ENCODE peak calls at places on chromosomes 3 and 15, in five cellular contexts. D is activated naive CD8-positive, alpha-beta T cell treated with anti-CD3 and anti-CD28 coated beads, Interleukin-2, amount 50 U/mL, for 24 hours; B is memory B cell; Y is SJSA1; J is stimulated activated CD8-positive, alpha-beta memory T cell treated with anti-CD3 and anti-CD28 coated beads, Interleukin-4, amount 100 ng/mL, for 4 hours. Z is an unnamed sample.

GRCh38 chr15:80556694-80557367 is 138.3 kb upstream of the ABHD17C start:
- DNase-seq in D (no peak), B (no peak), Y (no peak), J (no peak), Z (no peak)

GRCh38 chr3:16101295-16102186 is 72.9 kb upstream of the GALNT15 start:
- DNase-seq in D (no peak), B (no peak), Y (no peak), J (no peak), Z (no peak)

GRCh38 chr3:190381356-190381940 is 6.5 kb upstream of the CLDN16 start:
- DNase-seq in D (no peak), B (no peak), Y (no peak), J (no peak), Z (no peak)

GRCh38 chr15:65263313-65263712 is 23.4 kb downstream of the PARP16 start:
- DNase-seq in D (no peak), B (no peak), Y (no peak), J (no peak), Z (no peak)

GRCh38 chr15:88113909-88114308 is 142.6 kb downstream of the NTRK3 start:
- DNase-seq in D (no peak), B (no peak), Y (peak), J (no peak), Z (no peak)

GRCh38 chr15:27989838-27990237 is 109.3 kb downstream of the OCA2 start:
- DNase-seq in D (no peak), B (no peak), Y (no peak), J (no peak), Z (no peak)

GRCh38 chr3:64270143-64270542 is 44.9 kb upstream of the PRICKLE2 start:
- DNase-seq in D (no peak), B (no peak), Y (no peak), J (no peak), Z (no peak)

GRCh38 chr3:6250167-6250566 is 610.7 kb upstream of the GRM7 start:
- DNase-seq in D (no peak), B (peak), Y (no peak), J (no peak), Z (no peak)

GRCh38 chr15:87686308-87686707 is 570.2 kb downstream of the NTRK3 start:
- DNase-seq in D (no peak), B (no peak), Y (no peak), J (no peak), Z (no peak)

GRCh38 chr15:69074011-69074842 is 59.7 kb downstream of the NOX5 start:
- DNase-seq in D (no peak), B (no peak), Y (peak), J (no peak), Z (no peak)

GRCh38 chr15:48500595-48500994 is 144.9 kb downstream of the FBN1 start:
- DNase-seq in D (no peak), B (no peak), Y (no peak), J (no peak), Z (no peak)

GRCh38 chr15:100002091-100002620 is 268.9 kb upstream of the LYSMD4 start:
- DNase-seq in D (no peak), B (no peak), Y (no peak), J (no peak), Z (no peak)

GRCh38 chr3:33299395-33300081 is 22.3 kb downstream of the FBXL2 start:
- DNase-seq in D (no peak), B (no peak), Y (no peak), J (no peak), Z (no peak)

GRCh38 chr15:63792584-63792983 is 41.2 kb downstream of the HERC1 start:
- DNase-seq in D (no peak), B (no peak), Y (no peak), J (no peak), Z (no peak)

GRCh38 chr3:58585994-58586393 is 8.8 kb upstream of the FAM107A start:
- DNase-seq in D (no peak), B (no peak), Y (no peak), J (no peak), Z (no peak)

GRCh38 chr3:47613723-47614122 is 35.1 kb upstream of the CSPG5 start:
- DNase-seq in D (no peak), B (no peak), Y (no peak), J (no peak), Z (no peak)

GRCh38 chr3:140203510-140203909 is 268.5 kb downstream of the CLSTN2 start:
- DNase-seq in D (no peak), B (no peak), Y (no peak), J (no peak), Z (no peak)

GRCh38 chr15:73773428-73773827 is 20.3 kb upstream of the INSYN1 start:
- DNase-seq in D (no peak), B (no peak), Y (no peak), J (no peak), Z (no peak)

GRCh38 chr3:158430968-158431367 is 140.0 kb upstream of the MLF1 start:
- DNase-seq in D (no peak), B (no peak), Y (no peak), J (no peak), Z (no peak)

GRCh38 chr3:60351481-60351880 is 899.8 kb downstream of the FHIT start:
- DNase-seq in D (no peak), B (no peak), Y (no peak), J (no peak), Z (no peak)

GRCh38 chr3:21020043-21020442 is 731.0 kb downstream of the ZNF385D start:
- DNase-seq in D (no peak), B (no peak), Y (no peak), J (no peak), Z (no peak)

GRCh38 chr3:177538064-177538742 is 340.9 kb upstream of the TBL1XR1 start:
- DNase-seq in D (no peak), B (no peak), Y (no peak), J (no peak), Z (no peak)